ENCODE peak calls at places on chromosomes 1 and 21, in nine cellular contexts. A, V, O, Y, F, N, Z, R and K are unnamed samples.

GRCh38 chr1:8241417-8242014 is 76.4 kb upstream of the SLC45A1 start:
- DNase-seq in N (no peak), V (no peak), O (no peak), R (no peak), Y (no peak), A (no peak), Z (no peak), F (no peak), K (no peak)

GRCh38 chr1:247448107-247448778 is 9.7 kb downstream of the OR2B11 start:
- DNase-seq in Y (no peak), R (peak; percentile 7), A (peak; percentile 67), Z (no peak), O (peak; percentile 86), F (no peak), V (peak; percentile 42), N (peak; percentile 81), K (no peak)

GRCh38 chr1:67307251-67308060 is at the start of gene IL12RB2:
- DNase-seq in Y (peak; percentile 20), Z (peak; percentile 47), R (no peak), N (peak; percentile 6), A (no peak), O (peak; percentile 43), F (peak; percentile 16), V (no peak), K (no peak)

GRCh38 chr1:33637846-33638440 is 165.5 kb downstream of the ZSCAN20 start:
- DNase-seq in Z (no peak), O (no peak), F (no peak), A (no peak), Y (no peak), R (no peak), N (no peak), V (no peak), K (no peak)

GRCh38 chr1:62333431-62333830 is 14.2 kb upstream of the KANK4 start:
- DNase-seq in Y (no peak), R (no peak), Z (no peak), F (no peak), N (no peak), O (no peak), A (no peak), V (no peak), K (no peak)

GRCh38 chr1:25898223-25899015 is 7.8 kb downstream of the STMN1 start:
- DNase-seq in F (no peak), N (no peak), Y (no peak), O (no peak), Z (no peak), A (no peak), V (no peak), R (no peak), K (no peak)

GRCh38 chr1:100252901-100253300 is 3.3 kb upstream of the DBT start:
- DNase-seq in N (no peak), V (no peak), A (no peak), Z (no peak), R (no peak), Y (no peak), F (no peak), O (no peak), K (no peak)

GRCh38 chr1:64822621-64823020 is 77.7 kb downstream of the RAVER2 start:
- DNase-seq in Y (no peak), R (no peak), V (no peak), O (no peak), A (peak; percentile 42), N (no peak), Z (no peak), F (no peak), K (no peak)

GRCh38 chr1:77360256-77360655 is 78.4 kb downstream of the AK5 start:
- DNase-seq in O (no peak), R (no peak), Y (no peak), A (no peak), Z (no peak), F (no peak), V (no peak), N (no peak), K (no peak)

GRCh38 chr1:246258250-246258649 is 248.8 kb downstream of the SMYD3 start:
- DNase-seq in R (no peak), N (no peak), O (no peak), A (no peak), F (no peak), Y (no peak), V (no peak), Z (no peak), K (no peak)

GRCh38 chr1:41518471-41518870 is 34.0 kb upstream of the EDN2 start:
- DNase-seq in R (no peak), A (no peak), O (no peak), Y (no peak), Z (no peak), V (no peak), N (no peak), F (no peak), K (no peak)

GRCh38 chr1:109283748-109284600 is 1.0 kb upstream of the PSRC1 start:
- DNase-seq in A (no peak), F (no peak), Z (no peak), R (no peak), O (no peak), N (no peak), Y (no peak), V (no peak), K (no peak)

GRCh38 chr1:183236158-183236725 is 50.2 kb downstream of the LAMC2 start:
- DNase-seq in A (no peak), Y (no peak), V (no peak), O (no peak), Z (no peak), R (no peak), F (no peak), N (peak; percentile 39), K (no peak)

GRCh38 chr1:241485554-241485992 is 34.0 kb downstream of the FH start:
- DNase-seq in V (no peak), Z (no peak), A (peak; percentile 33), R (no peak), N (peak; percentile 24), Y (no peak), O (peak; percentile 29), F (no peak), K (no peak)

GRCh38 chr1:232905324-232906034 is 44.9 kb upstream of the NTPCR start:
- DNase-seq in N (peak; percentile 20), R (no peak), F (no peak), A (no peak), Y (no peak), V (peak; percentile 3), Z (no peak), O (no peak), K (no peak)

GRCh38 chr1:170583186-170583585 is 51.2 kb downstream of the GORAB start:
- DNase-seq in A (no peak), Z (no peak), O (no peak), Y (no peak), N (no peak), V (no peak), F (no peak), R (no peak), K (no peak)

GRCh38 chr1:44713321-44713781 is 17.6 kb downstream of the RNU5D-1 start:
- DNase-seq in V (no peak), O (no peak), Y (no peak), F (no peak), Z (no peak), R (no peak), A (no peak), N (no peak), K (no peak)

GRCh38 chr1:183822081-183822611 is 17.2 kb downstream of the RGL1 start:
- DNase-seq in Y (no peak), A (peak; percentile 55), V (peak; percentile 57), N (no peak), R (no peak), Z (no peak), O (no peak), F (no peak), K (no peak)

GRCh38 chr21:45802425-45802824 is 158.9 kb downstream of the PCBP3 start:
- DNase-seq in Y (no peak), A (no peak), N (no peak), Z (no peak), V (no peak), O (no peak), F (no peak), R (no peak), K (no peak)

GRCh38 chr21:41681939-41682718 is 84.7 kb downstream of the RIPK4 start:
- DNase-seq in Y (no peak), A (no peak), O (no peak), V (no peak), F (no peak), R (no peak), Z (no peak), N (no peak), K (no peak)

GRCh38 chr1:8705104-8705503 is 112.3 kb downstream of the RERE start:
- DNase-seq in Z (no peak), R (no peak), A (no peak), O (no peak), F (no peak), V (no peak), N (no peak), Y (no peak), K (no peak)